ENCODE peak calls at places on chromosomes 16 and 17, in eight cellular contexts. Q, A, L, P, X, O, B and E are unnamed samples.

GRCh38 chr16:64499211-64499610 is 622.7 kb downstream of the CDH11 start:
- DNase-seq in Q (no peak), A (no peak), L (no peak), P (no peak), X (no peak), O (no peak), B (no peak), E (no peak)

GRCh38 chr17:19583871-19584270 is 50.2 kb downstream of the SLC47A1 start:
- DNase-seq in Q (no peak), A (no peak), L (no peak), P (no peak), X (no peak), O (no peak), B (no peak), E (no peak)

GRCh38 chr16:69328854-69329316 is 1.5 kb downstream of the PDF start:
- DNase-seq in Q (no peak), A (peak), L (no peak), P (no peak), X (no peak), O (no peak), B (no peak), E (peak)

GRCh38 chr16:21037168-21037567 is 113.5 kb downstream of the DNAH3 start:
- DNase-seq in Q (no peak), A (no peak), L (no peak), P (no peak), X (no peak), O (no peak), B (no peak), E (no peak)

GRCh38 chr17:42276609-42277341 is 584 bp upstream of the STAT5B start:
- DNase-seq in Q (no peak), A (peak), L (peak), P (peak), X (peak), O (peak), B (peak), E (peak)

GRCh38 chr16:51048544-51048943 is 102.5 kb downstream of the SALL1 start:
- DNase-seq in Q (no peak), A (peak), L (no peak), P (no peak), X (no peak), O (no peak), B (no peak), E (peak)

GRCh38 chr17:17808706-17809432 is 27.9 kb downstream of the SREBF1 start:
- DNase-seq in Q (no peak), A (peak), L (no peak), P (no peak), X (peak), O (no peak), B (peak), E (no peak)

GRCh38 chr17:16923097-16923903 is 48.6 kb downstream of the TNFRSF13B start:
- DNase-seq in Q (no peak), A (no peak), L (no peak), P (no peak), X (no peak), O (no peak), B (no peak), E (no peak)

GRCh38 chr17:17511293-17511741 is 15.1 kb upstream of the RASD1 start:
- DNase-seq in Q (no peak), A (no peak), L (no peak), P (no peak), X (no peak), O (no peak), B (no peak), E (peak)

GRCh38 chr16:23699100-23699499 is 13.9 kb downstream of the ERN2 start:
- DNase-seq in Q (no peak), A (no peak), L (no peak), P (no peak), X (peak), O (no peak), B (no peak), E (no peak)

GRCh38 chr16:30949655-30950515 is 1.0 kb downstream of the ORAI3 start:
- DNase-seq in Q (peak), A (peak), L (peak), P (no peak), X (peak), O (peak), B (peak), E (peak)

GRCh38 chr17:17419166-17419565 is 57.6 kb upstream of the MED9 start:
- DNase-seq in Q (no peak), A (no peak), L (no peak), P (no peak), X (no peak), O (no peak), B (no peak), E (no peak)

GRCh38 chr17:72136692-72137550 is 16.1 kb downstream of the SOX9 start:
- DNase-seq in Q (no peak), A (peak), L (peak), P (no peak), X (no peak), O (no peak), B (no peak), E (peak)

GRCh38 chr16:65845466-65846209 is 520.9 kb upstream of the CDH5 start:
- DNase-seq in Q (no peak), A (peak), L (peak), P (no peak), X (no peak), O (no peak), B (peak), E (peak)

GRCh38 chr16:64830653-64831052 is 291.2 kb downstream of the CDH11 start:
- DNase-seq in Q (no peak), A (peak), L (peak), P (no peak), X (no peak), O (no peak), B (peak), E (peak)

GRCh38 chr16:30926937-30927788 is 3.8 kb downstream of the FBXL19 start:
- DNase-seq in Q (no peak), A (no peak), L (no peak), P (no peak), X (no peak), O (no peak), B (no peak), E (no peak)

GRCh38 chr17:3400008-3400407 is 1.8 kb upstream of the OR1E1 start:
- DNase-seq in Q (no peak), A (no peak), L (no peak), P (no peak), X (no peak), O (no peak), B (no peak), E (no peak)

GRCh38 chr16:10171225-10171624 is 11.0 kb downstream of the GRIN2A start:
- DNase-seq in Q (no peak), A (no peak), L (no peak), P (no peak), X (no peak), O (no peak), B (no peak), E (no peak)